ENCODE peak calls at places on chromosomes 1 and 21, in seven cellular contexts. S is HepG2, H is SK-N-SH, V is HCT116, U is H1, J is K562, Z is GM12878. R is an unnamed sample.

GRCh38 chr21:14850394-14850793 is 214.4 kb downstream of the NRIP1 start:
- DNase-seq in S (no peak), H (no peak), V (no peak), U (no peak), J (no peak), Z (no peak), R (no peak)

GRCh38 chr1:165755393-165756010 is 13.2 kb downstream of the TMCO1 start:
- DNase-seq in S (no peak), H (no peak), V (no peak), U (no peak), J (no peak), Z (no peak), R (no peak)

GRCh38 chr1:40780678-40781613 is 2.6 kb upstream of the KCNQ4 start:
- DNase-seq in S (no peak), H (no peak), V (no peak), U (no peak), J (no peak), Z (no peak), R (no peak)

GRCh38 chr1:108610073-108610472 is 50.2 kb downstream of the EEIG2 start:
- DNase-seq in S (no peak), H (no peak), V (no peak), U (no peak), J (no peak), Z (no peak), R (no peak)

GRCh38 chr1:179151908-179152682 is 70.2 kb downstream of the TOR3A start:
- DNase-seq in S (peak), H (no peak), V (no peak), U (no peak), J (no peak), Z (peak), R (no peak)

GRCh38 chr1:3466366-3467075 is 12.1 kb downstream of the ARHGEF16 start:
- DNase-seq in S (no peak), H (no peak), V (no peak), U (no peak), J (no peak), Z (no peak), R (no peak)

GRCh38 chr1:222926566-222926965 is 111.7 kb downstream of the DISP1 start:
- DNase-seq in S (no peak), H (no peak), V (no peak), U (no peak), J (no peak), Z (no peak), R (no peak)

GRCh38 chr1:12594966-12595838 is 22.8 kb downstream of the DHRS3 start:
- DNase-seq in S (no peak), H (peak), V (no peak), U (peak), J (no peak), Z (no peak), R (no peak)

GRCh38 chr1:52668711-52669110 is 29.4 kb downstream of the COA7 start:
- DNase-seq in S (no peak), H (no peak), V (no peak), U (no peak), J (no peak), Z (no peak), R (no peak)

GRCh38 chr1:164794310-164794709 is 235.3 kb downstream of the PBX1 start:
- DNase-seq in S (no peak), H (no peak), V (no peak), U (no peak), J (no peak), Z (no peak), R (no peak)

GRCh38 chr1:155177918-155178281 is 4.3 kb downstream of the TRIM46 start:
- DNase-seq in S (no peak), H (no peak), V (no peak), U (no peak), J (no peak), Z (no peak), R (no peak)

GRCh38 chr1:165408518-165408917 is 36.4 kb downstream of the RXRG start:
- DNase-seq in S (peak), H (peak), V (peak), U (no peak), J (peak), Z (no peak), R (peak)

GRCh38 chr1:209625791-209626285 is 26.4 kb downstream of the LAMB3 start:
- DNase-seq in S (no peak), H (no peak), V (no peak), U (no peak), J (no peak), Z (no peak), R (no peak)

GRCh38 chr1:186978596-186979556 is 150.1 kb downstream of the PLA2G4A start:
- DNase-seq in S (no peak), H (peak), V (no peak), U (no peak), J (no peak), Z (peak), R (no peak)

GRCh38 chr1:186976700-186977099 is 148.0 kb downstream of the PLA2G4A start:
- DNase-seq in S (no peak), H (no peak), V (no peak), U (no peak), J (no peak), Z (no peak), R (no peak)

GRCh38 chr1:186980400-186980799 is 151.7 kb downstream of the PLA2G4A start:
- DNase-seq in S (no peak), H (no peak), V (no peak), U (no peak), J (no peak), Z (no peak), R (no peak)

GRCh38 chr1:186974774-186975181 is 146.0 kb downstream of the PLA2G4A start:
- DNase-seq in S (no peak), H (peak), V (no peak), U (no peak), J (no peak), Z (no peak), R (no peak)

GRCh38 chr1:186977266-186977957 is 148.7 kb downstream of the PLA2G4A start:
- DNase-seq in S (no peak), H (no peak), V (no peak), U (no peak), J (no peak), Z (no peak), R (no peak)
- TF ChIP-seq JUND in S (no peak), H (no peak), V (no peak), U (no peak), J (no peak), Z (no peak), R (no peak)

DNA sequence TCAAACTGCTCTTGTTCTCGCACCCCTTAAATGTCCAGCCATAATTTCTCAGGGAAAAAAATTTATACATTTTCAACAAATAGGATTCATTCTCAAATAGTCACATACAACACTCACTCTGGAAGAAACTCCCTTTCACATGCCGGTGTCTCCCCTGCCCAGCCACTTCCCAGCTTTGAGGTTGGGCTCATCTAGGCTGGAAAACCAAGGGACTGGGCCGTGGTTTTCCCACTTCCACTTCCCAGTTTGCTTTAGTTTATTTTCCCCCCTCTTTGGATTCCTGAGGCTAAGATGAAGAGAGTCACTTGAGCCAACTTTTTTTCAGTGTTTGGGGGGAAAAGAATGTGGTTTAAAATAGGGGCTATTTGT is 522 bp upstream of the IPO9 start:
- DNase-seq in S (no peak), H (no peak), V (no peak), U (no peak), J (no peak), Z (no peak), R (no peak)
- TF ChIP-seq JUND in S (no peak), H (peak), V (no peak), U (no peak), J (no peak), Z (no peak), R (no peak)

DNA sequence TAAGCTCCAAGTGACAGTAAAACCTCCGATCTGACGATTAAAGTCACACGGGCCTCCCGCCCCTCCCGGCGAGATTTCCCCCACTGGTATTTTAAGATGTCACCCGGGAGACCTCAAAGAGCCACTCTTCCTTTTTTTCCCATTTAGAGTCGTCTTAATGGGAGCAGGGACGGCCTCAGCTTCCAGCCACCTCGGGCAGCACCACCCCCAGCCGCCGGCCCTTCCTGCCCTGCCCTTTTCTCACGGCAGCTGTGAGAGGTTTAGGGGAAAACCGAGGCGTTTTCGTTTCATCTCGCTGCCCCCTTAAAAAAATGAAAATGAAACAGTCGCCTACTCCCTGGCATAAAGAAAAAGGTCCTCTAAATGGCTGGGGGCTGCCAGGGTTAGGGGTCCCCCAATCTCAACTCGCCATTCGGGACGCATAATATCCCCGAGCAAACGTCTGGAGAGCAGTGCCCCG is 1.4 kb downstream of the RUNX3 start:
- DNase-seq in S (no peak), H (peak), V (no peak), U (peak), J (no peak), Z (no peak), R (no peak)
- TF ChIP-seq JUND in S (no peak), H (no peak), V (no peak), U (no peak), J (no peak), Z (no peak), R (no peak)

GRCh38 chr1:59678809-59679228 is 135.9 kb upstream of the HOOK1 start:
- DNase-seq in S (no peak), H (no peak), V (peak), U (no peak), J (no peak), Z (no peak), R (no peak)
- TF ChIP-seq JUND in S (no peak), H (peak), V (peak), U (no peak), J (peak), Z (no peak), R (no peak)

DNA sequence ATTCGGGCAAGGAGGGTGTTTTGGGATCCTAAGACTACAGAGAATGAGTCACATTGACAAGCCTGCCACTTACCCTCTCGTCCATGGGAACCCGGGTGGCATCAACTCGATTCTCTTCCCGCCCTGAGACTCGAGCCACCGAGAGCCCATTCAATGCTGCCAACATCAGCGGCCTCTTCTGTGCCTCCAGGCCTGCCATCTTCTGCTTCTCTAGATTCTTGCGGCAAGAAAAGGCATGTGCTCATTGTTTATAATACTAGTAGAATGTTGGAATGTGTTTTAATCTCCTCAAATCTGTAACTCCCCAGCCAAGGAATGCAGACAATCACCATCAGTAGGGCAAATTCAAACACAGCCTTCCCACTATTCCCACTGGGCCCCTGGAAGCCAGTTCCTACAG is 96.9 kb downstream of the SMYD2 start:
- DNase-seq in S (no peak), H (no peak), V (no peak), U (no peak), J (no peak), Z (no peak), R (peak)
- TF ChIP-seq JUND in S (no peak), H (no peak), V (no peak), U (no peak), J (no peak), Z (no peak), R (peak)

GRCh38 chr1:243529512-243529911 is 273.7 kb downstream of the SDCCAG8 start:
- DNase-seq in S (no peak), H (no peak), V (no peak), U (no peak), J (no peak), Z (no peak), R (no peak)
- TF ChIP-seq JUND in S (no peak), H (no peak), V (no peak), U (no peak), J (no peak), Z (no peak), R (no peak)

DNA sequence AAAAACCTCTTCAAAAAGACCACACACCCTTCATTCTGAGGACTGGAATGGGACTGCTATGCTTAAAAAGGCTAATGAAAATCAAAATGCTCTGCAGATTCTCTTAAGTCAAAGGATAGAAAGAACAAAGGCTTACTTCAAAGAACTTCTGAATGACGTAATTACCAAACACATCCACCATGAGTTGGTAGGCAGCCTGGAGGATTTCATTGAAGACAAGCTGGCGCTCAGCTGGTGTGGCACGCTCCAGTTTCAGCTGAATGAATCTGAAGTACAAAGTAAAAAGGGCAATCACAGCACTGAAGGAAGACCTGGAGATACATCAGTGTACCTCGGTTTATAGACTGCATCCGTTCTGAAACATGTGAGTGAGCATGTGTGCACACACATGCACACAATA is 43.5 kb upstream of the SDC3 start:
- DNase-seq in S (peak), H (no peak), V (no peak), U (no peak), J (no peak), Z (no peak), R (no peak)
- TF ChIP-seq JUND in S (no peak), H (no peak), V (no peak), U (no peak), J (no peak), Z (no peak), R (no peak)

GRCh38 chr1:160767417-160768294 is 28.3 kb upstream of the LY9 start:
- DNase-seq in S (no peak), H (no peak), V (no peak), U (no peak), J (no peak), Z (peak), R (peak)
- TF ChIP-seq JUND in S (no peak), H (no peak), V (no peak), U (no peak), J (no peak), Z (no peak), R (no peak)

GRCh38 chr1:227888404-227889046 is 59.2 kb downstream of the WNT9A start:
- DNase-seq in S (no peak), H (peak), V (no peak), U (peak), J (no peak), Z (no peak), R (no peak)
- TF ChIP-seq JUND in S (no peak), H (no peak), V (no peak), U (no peak), J (no peak), Z (no peak), R (no peak)